ENCODE peak calls at places on chromosome 14, in ten cellular contexts. L is right cardiac atrium; Y is lower lobe of right lung; K is uterus; V is cardiac muscle cell; M is coronary artery; X is fibroblast of villous mesenchyme; N is activated CD4-positive, alpha-beta T cell treated with anti-CD3 and anti-CD28 coated beads, Interleukin-2, amount 50 U/mL, for 48 hours; F is sigmoid colon; D is mesothelial cell of epicardium. U is an unnamed sample.

GRCh38 chr14:34537677-34538009 is 1.9 kb downstream of the EAPP start:
- DNase-seq in K (no peak), D (no peak), N (no peak), V (no peak), L (no peak), X (no peak), F (no peak), M (no peak), Y (no peak), U (no peak)

GRCh38 chr14:104888489-104889373 is 23.7 kb downstream of the CEP170B start:
- DNase-seq in V (no peak), L (no peak), N (no peak), M (no peak), D (no peak), F (peak; percentile 54), X (no peak), K (peak; percentile 13), Y (no peak), U (no peak)

GRCh38 chr14:67618617-67619063 is 1.1 kb upstream of the ARG2 start:
- DNase-seq in F (no peak), V (peak; percentile 88), K (no peak), X (peak; percentile 87), M (no peak), Y (no peak), L (no peak), N (no peak), D (no peak), U (peak; percentile 76)

GRCh38 chr14:69574266-69574953 is at the start of gene CCDC177:
- DNase-seq in N (peak; percentile 80), F (no peak), Y (peak; percentile 76), V (peak; percentile 67), X (peak; percentile 39), M (no peak), D (peak; percentile 62), K (peak; percentile 40), L (peak; percentile 53), U (no peak)

GRCh38 chr14:101596742-101597141 is 35.4 kb downstream of the DIO3 start:
- DNase-seq in F (no peak), V (no peak), N (no peak), Y (no peak), L (no peak), X (no peak), K (no peak), M (peak; percentile 17), D (no peak), U (no peak)

GRCh38 chr14:99687284-99688209 is 3.4 kb downstream of the CYP46A1 start:
- DNase-seq in L (no peak), M (no peak), X (no peak), F (peak; percentile 57), K (peak; percentile 12), N (peak; percentile 23), D (no peak), Y (no peak), V (no peak), U (no peak)

GRCh38 chr14:89025581-89026236 is 201.3 kb downstream of the TTC8 start:
- DNase-seq in K (peak; percentile 35), L (peak; percentile 49), Y (no peak), F (no peak), N (no peak), D (no peak), X (peak; percentile 81), M (no peak), V (peak; percentile 68), U (no peak)

GRCh38 chr14:41607119-41607785 is 576 bp downstream of the LRFN5 start:
- DNase-seq in D (no peak), K (no peak), L (no peak), F (no peak), X (peak; percentile 32), V (no peak), M (no peak), Y (no peak), N (no peak), U (no peak)

GRCh38 chr14:68492889-68493288 is 300.0 kb downstream of the ZFP36L1 start:
- DNase-seq in X (no peak), D (no peak), K (no peak), Y (no peak), F (no peak), N (no peak), M (no peak), V (no peak), L (no peak), U (no peak)

U was measured in MV-4-11.